ENCODE peak calls at places on chromosomes 11 and 22, in six cellular contexts. S is stimulated activated CD4-positive, alpha-beta T cell treated with anti-CD3 and anti-CD28 coated beads, Interleukin-4, amount 100 ng/mL, for 24 hours; N is astrocyte of the spinal cord; X is AG08395; W is lower leg skin; K is B cell. H is an unnamed sample.

GRCh38 chr22:35301370-35301874 is 1.7 kb downstream of the TOM1 start:
- DNase-seq in X (peak; percentile 93), S (no peak), K (no peak), N (peak; percentile 85), W (peak; percentile 60), H (peak; percentile 62)

GRCh38 chr11:70603756-70604211 is 205.5 kb downstream of the CTTN start:
- DNase-seq in N (no peak), S (no peak), X (no peak), W (no peak), K (no peak), H (no peak)

GRCh38 chr11:124829986-124830385 is 29.8 kb upstream of the MSANTD2 start:
- DNase-seq in N (peak; percentile 45), X (no peak), S (no peak), W (no peak), K (no peak), H (no peak)

GRCh38 chr11:1988667-1989317 is 8.8 kb downstream of the H19 start:
- DNase-seq in W (no peak), X (no peak), K (no peak), N (no peak), S (no peak), H (no peak)

GRCh38 chr11:61701298-61701993 is 21.3 kb downstream of the DAGLA start:
- DNase-seq in K (no peak), W (no peak), X (no peak), N (no peak), S (no peak), H (peak; percentile 76)

GRCh38 chr22:29524440-29525191 is 28.9 kb downstream of the THOC5 start:
- DNase-seq in S (peak; percentile 22), W (no peak), N (no peak), X (peak; percentile 47), K (peak; percentile 44), H (peak; percentile 21)

GRCh38 chr22:19275513-19275912 is 16.0 kb downstream of the CLTCL1 start:
- DNase-seq in S (no peak), W (no peak), K (no peak), X (no peak), N (no peak), H (no peak)

GRCh38 chr11:86686531-86686930 is 14.1 kb upstream of the ME3 start:
- DNase-seq in S (no peak), W (no peak), N (no peak), K (no peak), X (no peak), H (no peak)

GRCh38 chr22:47063606-47064005 is 301.2 kb downstream of the TBC1D22A start:
- DNase-seq in X (no peak), K (no peak), W (no peak), N (no peak), S (no peak), H (no peak)

GRCh38 chr11:88629496-88629895 is 292.0 kb upstream of the CTSC start:
- DNase-seq in N (no peak), W (no peak), S (no peak), K (no peak), X (peak; percentile 11), H (no peak)

GRCh38 chr11:130829801-130830562 is 86.3 kb downstream of the SNX19 start:
- DNase-seq in K (no peak), X (no peak), N (no peak), W (peak; percentile 26), S (no peak), H (no peak)

GRCh38 chr11:2268911-2269600 is 1.3 kb downstream of the ASCL2 start:
- DNase-seq in K (peak; percentile 86), N (no peak), X (peak; percentile 9), W (peak; percentile 44), S (peak; percentile 88), H (no peak)

GRCh38 chr11:76400967-76401366 is 19.8 kb downstream of the GVQW3 start:
- DNase-seq in S (no peak), X (no peak), K (no peak), N (no peak), W (no peak), H (no peak)

H was measured in A673.